ENCODE peak calls at places on chromosomes 6 and 20, in five cellular contexts. L is tibial artery, S is GM23338, W is neural crest cell, A is progenitor cell of endocrine pancreas. I is an unnamed sample.

GRCh38 chr6:11772109-11772830 is 6.3 kb downstream of the ADTRP start:
- DNase-seq in S (no peak), L (no peak), A (no peak), W (no peak), I (peak; percentile 96)

GRCh38 chr6:170231496-170232185 is 59.2 kb downstream of the DLL1 start:
- DNase-seq in S (no peak), A (no peak), L (no peak), W (no peak), I (peak; percentile 44)

GRCh38 chr6:148037496-148037895 is 305.1 kb upstream of the SASH1 start:
- DNase-seq in A (no peak), L (no peak), W (no peak), S (no peak), I (no peak)

GRCh38 chr6:159572344-159573120 is 120.5 kb downstream of the SOD2 start:
- DNase-seq in S (no peak), A (no peak), W (no peak), L (no peak), I (no peak)

GRCh38 chr20:52190437-52191131 is 995 bp downstream of the ZFP64 start:
- DNase-seq in L (no peak), A (no peak), W (peak; percentile 10), S (peak; percentile 28), I (peak; percentile 63)

GRCh38 chr6:170423030-170423429 is 116.5 kb downstream of the FAM120B start:
- DNase-seq in A (no peak), W (no peak), S (peak; percentile 89), L (no peak), I (no peak)

GRCh38 chr6:122838060-122838780 is 49.2 kb downstream of the SMPDL3A start:
- DNase-seq in A (no peak), S (peak; percentile 28), L (no peak), W (no peak), I (peak; percentile 24)

GRCh38 chr6:30844118-30844535 is 40.2 kb upstream of the DDR1 start:
- DNase-seq in A (no peak), L (no peak), S (peak; percentile 88), W (no peak), I (no peak)

GRCh38 chr6:70707893-70708292 is 40.2 kb downstream of the SMAP1 start:
- DNase-seq in A (no peak), W (no peak), S (no peak), L (no peak), I (no peak)

GRCh38 chr6:89527634-89528033 is 94.7 kb downstream of the ANKRD6 start:
- DNase-seq in A (no peak), S (no peak), W (no peak), L (no peak), I (peak; percentile 25)

GRCh38 chr6:140977425-140977824 is 1155.3 kb upstream of the GJE1 start:
- DNase-seq in W (no peak), S (no peak), L (no peak), A (no peak), I (no peak)

GRCh38 chr6:166282394-166283032 is 25.7 kb downstream of the PRR18 start:
- DNase-seq in S (no peak), W (no peak), A (no peak), L (no peak), I (no peak)

GRCh38 chr6:34235605-34236422 is 859 bp upstream of the HMGA1 start:
- DNase-seq in S (peak; percentile 95), W (peak; percentile 73), L (peak; percentile 76), A (peak; percentile 83), I (peak; percentile 71)

GRCh38 chr6:56806368-56806767 is 148.5 kb upstream of the BEND6 start:
- DNase-seq in L (no peak), A (no peak), S (no peak), W (no peak), I (no peak)

GRCh38 chr6:403659-404655 is 12.4 kb downstream of the IRF4 start:
- DNase-seq in A (no peak), L (no peak), W (no peak), S (no peak), I (no peak)

GRCh38 chr6:170193326-170193821 is 97.5 kb downstream of the DLL1 start:
- DNase-seq in A (no peak), S (no peak), L (peak; percentile 57), W (no peak), I (no peak)

GRCh38 chr6:167824591-167825041 is 2.1 kb upstream of the AFDN start:
- DNase-seq in W (no peak), S (no peak), L (no peak), A (no peak), I (no peak)

GRCh38 chr20:13877789-13878188 is 93.0 kb downstream of the NDUFAF5 start:
- DNase-seq in S (no peak), L (no peak), A (no peak), W (no peak), I (no peak)

GRCh38 chr6:87514831-87515230 is 42.1 kb downstream of the SLC35A1 start:
- DNase-seq in L (no peak), A (no peak), S (no peak), W (no peak), I (no peak)

GRCh38 chr20:63177134-63177784 is 38.7 kb downstream of the YTHDF1 start:
- DNase-seq in L (no peak), A (no peak), S (peak; percentile 70), W (peak; percentile 56), I (no peak)

GRCh38 chr6:129657433-129657832 is 52.5 kb downstream of the ARHGAP18 start:
- DNase-seq in S (no peak), W (no peak), A (no peak), L (no peak), I (no peak)

GRCh38 chr20:34390769-34391447 is 27.8 kb downstream of the ITCH start:
- DNase-seq in A (no peak), S (peak; percentile 11), W (no peak), L (peak; percentile 65), I (peak; percentile 95)

GRCh38 chr20:57672164-57672563 is 37.7 kb downstream of the PMEPA1 start:
- DNase-seq in S (no peak), W (peak; percentile 25), A (no peak), L (peak; percentile 89), I (no peak)

GRCh38 chr6:4858194-4859028 is 82.2 kb downstream of the CDYL start:
- DNase-seq in W (no peak), S (no peak), A (no peak), L (no peak), I (no peak)

GRCh38 chr20:35232575-35232974 is 6.1 kb downstream of the MMP24 start:
- DNase-seq in A (no peak), W (no peak), S (no peak), L (no peak), I (no peak)

GRCh38 chr6:23106951-23107350 is 537.6 kb downstream of the HDGFL1 start:
- DNase-seq in S (no peak), A (no peak), L (no peak), W (no peak), I (peak; percentile 27)

GRCh38 chr6:6700421-6700820 is 111.9 kb downstream of the LY86 start:
- DNase-seq in L (no peak), W (no peak), S (no peak), A (no peak), I (no peak)

GRCh38 chr6:90364291-90364690 is 67.6 kb upstream of the BACH2 start:
- DNase-seq in L (no peak), A (no peak), S (no peak), W (no peak), I (no peak)

DNA sequence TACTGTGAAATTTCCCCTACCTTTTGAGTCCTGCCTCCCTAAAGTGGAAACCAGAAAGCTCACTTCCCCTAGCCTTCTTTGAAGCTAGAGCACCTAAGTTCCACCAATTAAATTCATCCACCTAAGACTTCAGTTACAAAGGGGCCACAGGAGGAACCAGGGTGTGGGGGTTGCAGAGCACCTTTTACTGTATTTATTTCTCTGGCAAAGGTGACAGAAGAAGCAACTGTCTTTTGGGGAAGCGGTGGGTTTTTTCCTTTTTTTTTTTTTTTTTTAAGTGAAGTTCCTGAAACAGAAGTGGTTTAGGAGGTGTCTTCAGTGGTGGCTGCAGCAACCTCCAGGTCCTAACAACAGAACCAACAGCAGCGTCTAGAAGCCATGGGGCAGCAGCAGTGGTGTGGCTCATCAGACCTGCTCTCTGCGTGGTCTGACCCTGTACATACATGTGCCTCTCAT is 13.1 kb downstream of the PSMB9 start:
- DNase-seq in S (peak; percentile 11), A (no peak), L (no peak), W (no peak), I (no peak)
- TF ChIP-seq CTCF in S (no peak), A (no peak), L (no peak), W (no peak), I (no peak)

DNA sequence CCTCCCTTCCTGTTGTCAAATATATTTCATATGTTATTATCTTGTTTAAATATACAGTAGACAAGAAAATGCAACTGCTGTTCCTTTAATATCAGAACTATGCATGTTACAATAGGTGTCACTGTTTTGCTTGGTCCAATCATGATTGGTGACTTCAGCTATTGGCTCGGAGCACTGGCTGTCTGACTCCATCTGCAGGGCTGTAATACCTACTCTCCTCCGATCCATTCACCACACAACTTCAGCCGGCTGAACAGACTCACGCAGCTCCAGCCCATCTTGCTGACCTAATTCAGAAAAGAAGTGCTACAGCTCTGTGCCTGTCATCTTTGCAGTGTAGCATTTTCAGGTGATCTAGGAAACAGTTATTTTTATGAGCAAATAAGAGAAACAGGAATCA is at the start of gene BTBD3:
- DNase-seq in L (no peak), A (no peak), S (no peak), W (no peak), I (no peak)
- TF ChIP-seq CTCF in L (no peak), A (no peak), S (no peak), W (no peak), I (no peak)

DNA sequence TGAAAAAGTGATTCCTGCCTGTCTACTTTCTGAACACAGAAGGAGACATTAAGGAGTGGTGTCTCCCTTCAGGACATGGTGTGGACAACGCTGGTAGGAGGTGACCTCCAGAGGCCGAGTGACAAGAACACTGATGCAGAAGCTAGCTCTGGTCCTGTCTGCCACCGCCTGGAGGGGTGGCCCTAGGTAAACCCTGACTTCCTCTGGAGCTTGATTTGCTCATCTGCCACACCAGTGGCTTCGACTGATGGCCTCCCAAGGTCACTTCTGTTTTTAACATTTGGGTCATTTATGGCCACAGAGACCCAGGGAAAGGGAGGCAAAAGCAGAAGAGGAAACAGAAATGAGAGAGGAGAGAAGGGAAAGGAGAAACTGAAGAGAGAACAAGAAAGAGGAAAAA is 49.3 kb upstream of the SLC22A23 start:
- DNase-seq in W (no peak), S (no peak), L (no peak), A (no peak), I (no peak)
- TF ChIP-seq CTCF in W (no peak), S (no peak), L (no peak), A (no peak), I (no peak)

GRCh38 chr6:36805917-36806316 is 33.3 kb downstream of the CPNE5 start:
- DNase-seq in A (no peak), L (no peak), S (peak; percentile 59), W (no peak), I (no peak)

GRCh38 chr6:36807143-36807542 is 32.1 kb downstream of the CPNE5 start:
- DNase-seq in A (no peak), S (no peak), W (no peak), L (no peak), I (no peak)

GRCh38 chr6:36808634-36809033 is 30.6 kb downstream of the CPNE5 start:
- DNase-seq in A (no peak), S (no peak), L (no peak), W (no peak), I (no peak)

GRCh38 chr6:36809156-36809555 is 30.1 kb downstream of the CPNE5 start:
- DNase-seq in W (no peak), S (no peak), A (no peak), L (no peak), I (no peak)

GRCh38 chr6:36807750-36808149 is 31.5 kb downstream of the CPNE5 start:
- DNase-seq in L (no peak), W (no peak), S (peak; percentile 43), A (no peak), I (no peak)
- TF ChIP-seq CTCF in L (no peak), W (no peak), S (no peak), A (no peak), I (no peak)

GRCh38 chr6:52063584-52064400 is 23.6 kb downstream of the PKHD1 start:
- DNase-seq in S (peak; percentile 79), W (peak; percentile 18), A (no peak), L (no peak), I (peak; percentile 40)
- TF ChIP-seq CTCF in S (peak; percentile 77), W (peak; percentile 66), A (peak; percentile 60), L (no peak), I (no peak)